ENCODE peak calls at places on chromosomes 1 and 21, in seven cellular contexts. One of them, this sample, is unnamed.

GRCh38 chr1:45299981-45300668 is 26.6 kb upstream of the HPDL start:
- DNase-seq in esophagus squamous epithelium: no peak
- DNase-seq in stomach: peak
- DNase-seq in endothelial cell of umbilical vein: peak
- DNase-seq in heart left ventricle: no peak
- DNase-seq in body of pancreas: peak
- DNase-seq in prostate gland: no peak
- DNase-seq in this sample: no peak

GRCh38 chr1:53594391-53595180 is 135.4 kb downstream of the DMRTB1 start:
- DNase-seq in stomach: no peak
- DNase-seq in endothelial cell of umbilical vein: no peak
- DNase-seq in body of pancreas: no peak
- DNase-seq in prostate gland: no peak
- DNase-seq in heart left ventricle: no peak
- DNase-seq in esophagus squamous epithelium: no peak
- DNase-seq in this sample: no peak

GRCh38 chr1:229254910-229255541 is 15.9 kb upstream of the RAB4A start:
- DNase-seq in endothelial cell of umbilical vein: no peak
- DNase-seq in stomach: no peak
- DNase-seq in esophagus squamous epithelium: no peak
- DNase-seq in prostate gland: peak
- DNase-seq in heart left ventricle: no peak
- DNase-seq in body of pancreas: no peak
- DNase-seq in this sample: no peak

GRCh38 chr1:248585266-248585665 is 10.7 kb upstream of the OR2T34 start:
- DNase-seq in prostate gland: no peak
- DNase-seq in heart left ventricle: no peak
- DNase-seq in body of pancreas: no peak
- DNase-seq in esophagus squamous epithelium: no peak
- DNase-seq in stomach: no peak
- DNase-seq in endothelial cell of umbilical vein: no peak
- DNase-seq in this sample: no peak

GRCh38 chr1:111227434-111227833 is at the start of gene CHI3L2:
- DNase-seq in prostate gland: no peak
- DNase-seq in body of pancreas: no peak
- DNase-seq in stomach: no peak
- DNase-seq in endothelial cell of umbilical vein: no peak
- DNase-seq in heart left ventricle: no peak
- DNase-seq in esophagus squamous epithelium: no peak
- DNase-seq in this sample: no peak

GRCh38 chr1:19042675-19043578 is 86.5 kb upstream of the IFFO2 start:
- DNase-seq in endothelial cell of umbilical vein: no peak
- DNase-seq in heart left ventricle: no peak
- DNase-seq in stomach: no peak
- DNase-seq in esophagus squamous epithelium: no peak
- DNase-seq in prostate gland: no peak
- DNase-seq in body of pancreas: peak
- DNase-seq in this sample: no peak

GRCh38 chr1:77282187-77282865 is 507 bp downstream of the AK5 start:
- DNase-seq in prostate gland: no peak
- DNase-seq in heart left ventricle: peak
- DNase-seq in esophagus squamous epithelium: no peak
- DNase-seq in body of pancreas: peak
- DNase-seq in stomach: no peak
- DNase-seq in endothelial cell of umbilical vein: peak
- DNase-seq in this sample: no peak

GRCh38 chr1:151325646-151326429 is 1.4 kb downstream of the PI4KB start:
- DNase-seq in prostate gland: no peak
- DNase-seq in esophagus squamous epithelium: no peak
- DNase-seq in endothelial cell of umbilical vein: no peak
- DNase-seq in body of pancreas: no peak
- DNase-seq in stomach: no peak
- DNase-seq in heart left ventricle: no peak
- DNase-seq in this sample: no peak

GRCh38 chr1:215600258-215600792 is 33.2 kb downstream of the KCTD3 start:
- DNase-seq in endothelial cell of umbilical vein: no peak
- DNase-seq in prostate gland: no peak
- DNase-seq in heart left ventricle: no peak
- DNase-seq in esophagus squamous epithelium: no peak
- DNase-seq in stomach: no peak
- DNase-seq in body of pancreas: no peak
- DNase-seq in this sample: no peak

GRCh38 chr1:71193153-71193552 is 112.3 kb upstream of the ZRANB2 start:
- DNase-seq in heart left ventricle: no peak
- DNase-seq in esophagus squamous epithelium: no peak
- DNase-seq in endothelial cell of umbilical vein: no peak
- DNase-seq in body of pancreas: no peak
- DNase-seq in prostate gland: no peak
- DNase-seq in stomach: no peak
- DNase-seq in this sample: no peak

GRCh38 chr1:66951513-66951912 is 26.7 kb downstream of the MIER1 start:
- DNase-seq in body of pancreas: no peak
- DNase-seq in esophagus squamous epithelium: no peak
- DNase-seq in endothelial cell of umbilical vein: no peak
- DNase-seq in heart left ventricle: no peak
- DNase-seq in stomach: no peak
- DNase-seq in prostate gland: no peak
- DNase-seq in this sample: no peak

GRCh38 chr1:222933273-222933672 is 118.4 kb downstream of the DISP1 start:
- DNase-seq in prostate gland: no peak
- DNase-seq in body of pancreas: no peak
- DNase-seq in endothelial cell of umbilical vein: peak
- DNase-seq in stomach: no peak
- DNase-seq in heart left ventricle: no peak
- DNase-seq in esophagus squamous epithelium: no peak
- DNase-seq in this sample: no peak

GRCh38 chr1:44084998-44085675 is 33.5 kb upstream of the KLF17 start:
- DNase-seq in endothelial cell of umbilical vein: peak
- DNase-seq in prostate gland: no peak
- DNase-seq in heart left ventricle: no peak
- DNase-seq in esophagus squamous epithelium: no peak
- DNase-seq in body of pancreas: no peak
- DNase-seq in stomach: no peak
- DNase-seq in this sample: no peak

GRCh38 chr1:72557446-72558049 is 275.2 kb upstream of the NEGR1 start:
- DNase-seq in body of pancreas: no peak
- DNase-seq in prostate gland: no peak
- DNase-seq in esophagus squamous epithelium: no peak
- DNase-seq in stomach: no peak
- DNase-seq in endothelial cell of umbilical vein: peak
- DNase-seq in heart left ventricle: no peak
- DNase-seq in this sample: no peak

GRCh38 chr1:112673589-112674439 is 645 bp upstream of the MOV10 start:
- DNase-seq in endothelial cell of umbilical vein: peak
- DNase-seq in body of pancreas: peak
- DNase-seq in heart left ventricle: no peak
- DNase-seq in esophagus squamous epithelium: no peak
- DNase-seq in stomach: no peak
- DNase-seq in prostate gland: peak
- DNase-seq in this sample: peak

GRCh38 chr1:179770887-179771502 is 27.9 kb downstream of the FAM163A start:
- DNase-seq in endothelial cell of umbilical vein: no peak
- DNase-seq in esophagus squamous epithelium: no peak
- DNase-seq in prostate gland: no peak
- DNase-seq in stomach: no peak
- DNase-seq in body of pancreas: no peak
- DNase-seq in heart left ventricle: no peak
- DNase-seq in this sample: peak

GRCh38 chr21:16420086-16420724 is 690.4 kb downstream of the USP25 start:
- DNase-seq in prostate gland: peak
- DNase-seq in stomach: peak
- DNase-seq in heart left ventricle: peak
- DNase-seq in endothelial cell of umbilical vein: peak
- DNase-seq in body of pancreas: peak
- DNase-seq in esophagus squamous epithelium: no peak
- DNase-seq in this sample: peak

GRCh38 chr1:25064465-25065238 is 134.6 kb upstream of the RUNX3 start:
- DNase-seq in body of pancreas: no peak
- DNase-seq in heart left ventricle: no peak
- DNase-seq in prostate gland: no peak
- DNase-seq in stomach: no peak
- DNase-seq in endothelial cell of umbilical vein: no peak
- DNase-seq in esophagus squamous epithelium: no peak
- DNase-seq in this sample: no peak

GRCh38 chr1:171251042-171251740 is 2.9 kb downstream of the FMO1 start:
- DNase-seq in body of pancreas: no peak
- DNase-seq in esophagus squamous epithelium: no peak
- DNase-seq in prostate gland: peak
- DNase-seq in heart left ventricle: no peak
- DNase-seq in endothelial cell of umbilical vein: peak
- DNase-seq in stomach: peak
- DNase-seq in this sample: no peak

GRCh38 chr1:159469921-159470595 is 30.5 kb downstream of the OR10J1 start:
- DNase-seq in prostate gland: no peak
- DNase-seq in stomach: no peak
- DNase-seq in endothelial cell of umbilical vein: peak
- DNase-seq in heart left ventricle: no peak
- DNase-seq in body of pancreas: no peak
- DNase-seq in esophagus squamous epithelium: no peak
- DNase-seq in this sample: no peak

GRCh38 chr1:58903450-58904298 is 119.8 kb upstream of the JUN start:
- DNase-seq in stomach: peak
- DNase-seq in body of pancreas: peak
- DNase-seq in endothelial cell of umbilical vein: peak
- DNase-seq in heart left ventricle: peak
- DNase-seq in prostate gland: peak
- DNase-seq in esophagus squamous epithelium: peak
- DNase-seq in this sample: peak

GRCh38 chr21:43916691-43917514 is 51.9 kb downstream of the AGPAT3 start:
- DNase-seq in heart left ventricle: peak
- DNase-seq in stomach: no peak
- DNase-seq in esophagus squamous epithelium: no peak
- DNase-seq in endothelial cell of umbilical vein: no peak
- DNase-seq in body of pancreas: no peak
- DNase-seq in prostate gland: no peak
- DNase-seq in this sample: no peak

GRCh38 chr1:13808729-13809131 is 108.7 kb downstream of the PRDM2 start:
- DNase-seq in body of pancreas: no peak
- DNase-seq in prostate gland: no peak
- DNase-seq in stomach: no peak
- DNase-seq in endothelial cell of umbilical vein: no peak
- DNase-seq in heart left ventricle: peak
- DNase-seq in esophagus squamous epithelium: no peak
- DNase-seq in this sample: no peak

GRCh38 chr1:117740461-117740860 is 134.6 kb downstream of the TENT5C start:
- DNase-seq in prostate gland: no peak
- DNase-seq in body of pancreas: peak
- DNase-seq in heart left ventricle: no peak
- DNase-seq in stomach: no peak
- DNase-seq in endothelial cell of umbilical vein: no peak
- DNase-seq in esophagus squamous epithelium: no peak
- DNase-seq in this sample: no peak

DNA sequence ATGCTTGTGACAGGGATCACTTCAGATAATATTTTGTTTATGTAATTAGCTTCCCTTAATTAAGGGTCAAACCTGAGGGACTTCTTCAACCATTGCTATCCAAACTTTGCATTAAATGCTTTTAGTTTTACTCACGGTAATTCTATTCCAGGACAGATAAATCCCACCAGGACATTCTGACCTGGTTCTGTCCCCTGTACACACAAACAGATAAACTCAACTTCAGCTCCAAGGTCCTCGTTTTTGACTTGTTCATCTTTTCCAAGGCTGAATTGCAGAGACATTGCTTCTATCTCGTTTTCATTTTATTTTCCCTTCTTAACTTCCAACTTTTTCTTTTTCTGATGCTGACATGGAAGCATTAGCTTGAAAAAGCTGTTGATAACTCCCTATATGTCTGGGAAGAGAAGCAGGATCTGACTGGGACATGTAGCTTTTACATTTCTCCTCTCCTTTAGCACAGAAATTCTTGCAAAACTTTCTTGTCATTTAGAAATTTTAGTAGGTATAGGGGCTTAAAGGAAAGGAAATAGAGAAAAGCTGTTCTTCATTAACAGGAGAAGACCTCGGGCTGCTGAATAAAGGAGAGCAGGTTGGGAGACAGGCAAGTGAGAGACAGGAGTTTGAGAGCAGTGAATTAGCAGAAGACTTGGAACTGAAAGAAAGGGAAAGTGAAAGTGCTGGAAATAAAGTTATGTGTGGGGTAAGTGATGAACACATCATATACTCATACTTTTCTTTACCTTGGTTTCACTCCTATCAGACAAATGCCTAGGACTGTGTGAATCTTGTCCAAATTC is 231.7 kb upstream of the B3GALT2 start:
- DNase-seq in prostate gland: no peak
- DNase-seq in stomach: no peak
- DNase-seq in body of pancreas: no peak
- DNase-seq in heart left ventricle: no peak
- DNase-seq in endothelial cell of umbilical vein: peak
- DNase-seq in esophagus squamous epithelium: no peak
- DNase-seq in this sample: no peak
- TF ChIP-seq POLR2A in prostate gland: no peak
- TF ChIP-seq POLR2A in stomach: no peak
- TF ChIP-seq POLR2A in body of pancreas: no peak
- TF ChIP-seq POLR2A in heart left ventricle: no peak
- TF ChIP-seq POLR2A in endothelial cell of umbilical vein: no peak
- TF ChIP-seq POLR2A in esophagus squamous epithelium: no peak
- TF ChIP-seq POLR2A in this sample: no peak

DNA sequence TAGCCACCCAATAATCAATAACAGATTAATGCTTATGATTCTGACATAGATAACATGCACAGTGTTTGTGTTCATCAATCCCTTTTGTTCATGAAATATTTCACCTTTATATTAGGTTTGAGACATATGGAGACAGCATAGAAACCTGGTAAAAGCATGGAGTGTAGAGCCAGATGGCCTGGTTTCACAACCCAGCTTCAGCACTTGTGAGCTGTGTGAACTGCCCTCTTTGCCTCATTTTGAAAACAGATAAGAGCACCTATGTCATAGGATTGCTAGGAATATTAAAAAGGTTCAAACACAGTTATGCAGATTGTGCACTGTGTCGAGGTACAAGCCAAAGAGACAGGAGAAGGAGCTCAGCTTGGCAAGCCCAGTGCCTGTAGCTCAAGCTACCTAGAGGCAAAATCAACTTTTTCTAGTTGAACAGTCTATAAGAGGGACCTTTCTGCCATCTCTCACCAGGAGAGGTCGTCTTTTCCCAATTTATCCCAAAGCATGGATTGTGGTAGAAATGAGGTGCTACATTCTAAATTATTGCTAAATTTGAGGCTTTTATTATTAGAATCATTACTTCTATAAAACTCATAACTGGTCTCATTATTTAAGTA is 5.0 kb downstream of the CHODL start:
- DNase-seq in stomach: no peak
- DNase-seq in body of pancreas: no peak
- DNase-seq in esophagus squamous epithelium: no peak
- DNase-seq in heart left ventricle: no peak
- DNase-seq in endothelial cell of umbilical vein: no peak
- DNase-seq in prostate gland: no peak
- DNase-seq in this sample: no peak
- TF ChIP-seq CTCF in stomach: no peak
- TF ChIP-seq CTCF in body of pancreas: no peak
- TF ChIP-seq CTCF in esophagus squamous epithelium: no peak
- TF ChIP-seq CTCF in heart left ventricle: no peak
- TF ChIP-seq CTCF in endothelial cell of umbilical vein: no peak
- TF ChIP-seq CTCF in prostate gland: no peak
- TF ChIP-seq CTCF in this sample: no peak

GRCh38 chr1:61274979-61275378 is 192.6 kb downstream of the NFIA start:
- DNase-seq in body of pancreas: no peak
- DNase-seq in prostate gland: no peak
- DNase-seq in stomach: no peak
- DNase-seq in esophagus squamous epithelium: no peak
- DNase-seq in endothelial cell of umbilical vein: no peak
- DNase-seq in heart left ventricle: no peak
- DNase-seq in this sample: no peak
- H3K4me3 ChIP-seq in body of pancreas: no peak
- H3K4me3 ChIP-seq in prostate gland: no peak
- H3K4me3 ChIP-seq in stomach: no peak
- H3K4me3 ChIP-seq in esophagus squamous epithelium: no peak
- H3K4me3 ChIP-seq in endothelial cell of umbilical vein: no peak
- H3K4me3 ChIP-seq in heart left ventricle: no peak
- H3K4me3 ChIP-seq in this sample: no peak

GRCh38 chr1:40462956-40463590 is 12.8 kb downstream of the ZFP69B start:
- DNase-seq in endothelial cell of umbilical vein: no peak
- DNase-seq in esophagus squamous epithelium: no peak
- DNase-seq in heart left ventricle: no peak
- DNase-seq in prostate gland: no peak
- DNase-seq in body of pancreas: no peak
- DNase-seq in stomach: no peak
- DNase-seq in this sample: no peak
- TF ChIP-seq POLR2A in endothelial cell of umbilical vein: no peak
- TF ChIP-seq POLR2A in esophagus squamous epithelium: no peak
- TF ChIP-seq POLR2A in heart left ventricle: no peak
- TF ChIP-seq POLR2A in prostate gland: no peak
- TF ChIP-seq POLR2A in body of pancreas: no peak
- TF ChIP-seq POLR2A in stomach: no peak
- TF ChIP-seq POLR2A in this sample: no peak

This sample was measured in lower leg skin.